ENCODE peak calls at places on chromosomes 13 and 19, in seven cellular contexts. V is A549, M is K562, F is SK-N-SH, B is GM12878, Z is H1, O is HCT116. H is an unnamed sample.

GRCh38 chr13:44052843-44053607 is 173.3 kb downstream of the LACC1 start:
- DNase-seq in B (no peak), V (no peak), M (no peak), Z (peak), O (no peak), F (no peak), H (no peak)

GRCh38 chr13:108005231-108005630 is 210.1 kb downstream of the LIG4 start:
- DNase-seq in Z (no peak), M (no peak), F (no peak), B (no peak), V (no peak), O (no peak), H (no peak)

GRCh38 chr13:102197193-102197592 is 204.7 kb downstream of the FGF14 start:
- DNase-seq in M (no peak), B (no peak), O (no peak), F (no peak), Z (no peak), V (no peak), H (peak)

GRCh38 chr13:54241719-54242118 is 1213.1 kb downstream of the OLFM4 start:
- DNase-seq in V (no peak), Z (no peak), F (no peak), O (no peak), B (no peak), M (no peak), H (no peak)

GRCh38 chr19:21023901-21024300 is 3.4 kb downstream of the ZNF430 start:
- DNase-seq in F (no peak), M (no peak), V (no peak), B (no peak), O (no peak), Z (no peak), H (no peak)

GRCh38 chr13:20616059-20616797 is 49.3 kb downstream of the IFT88 start:
- DNase-seq in Z (no peak), O (no peak), V (no peak), F (no peak), M (no peak), B (no peak), H (no peak)

GRCh38 chr19:33472696-33473624 is 48.6 kb downstream of the PEPD start:
- DNase-seq in V (no peak), B (no peak), F (no peak), M (no peak), O (no peak), Z (no peak), H (no peak)

GRCh38 chr13:79281335-79281734 is 124.7 kb downstream of the RBM26 start:
- DNase-seq in B (no peak), Z (peak), V (no peak), F (no peak), O (no peak), M (no peak), H (no peak)

GRCh38 chr19:57558525-57558924 is 1.1 kb downstream of the ZNF550 start:
- DNase-seq in V (no peak), M (peak), Z (no peak), F (peak), O (no peak), B (no peak), H (peak)

GRCh38 chr19:459724-460511 is 915 bp downstream of the SHC2 start:
- DNase-seq in O (no peak), B (no peak), V (peak), M (peak), Z (peak), F (peak), H (peak)

GRCh38 chr13:83780201-83780600 is 102.1 kb downstream of the SLITRK1 start:
- DNase-seq in F (peak), Z (no peak), V (no peak), M (peak), B (no peak), O (peak), H (peak)

GRCh38 chr13:35855531-35856019 is 275.6 kb downstream of the DCLK1 start:
- DNase-seq in B (no peak), M (no peak), V (peak), O (peak), Z (peak), F (no peak), H (no peak)

GRCh38 chr19:38412961-38413360 is 10.1 kb downstream of the FAM98C start:
- DNase-seq in V (no peak), F (no peak), O (no peak), B (no peak), Z (no peak), M (peak), H (no peak)

GRCh38 chr13:98875146-98875729 is 102.6 kb downstream of the DOCK9 start:
- DNase-seq in B (no peak), M (no peak), Z (no peak), O (no peak), F (no peak), V (no peak), H (no peak)

GRCh38 chr19:17332677-17333581 is 1.7 kb downstream of the ANO8 start:
- DNase-seq in Z (peak), B (peak), F (peak), M (peak), V (peak), O (peak), H (peak)

GRCh38 chr19:42552086-42553065 is 24.1 kb upstream of the CEACAM1 start:
- DNase-seq in O (no peak), M (no peak), F (no peak), Z (no peak), B (no peak), V (no peak), H (no peak)

GRCh38 chr19:42554046-42554575 is 25.8 kb upstream of the CEACAM1 start:
- DNase-seq in M (no peak), V (no peak), F (no peak), O (no peak), Z (no peak), B (no peak), H (no peak)

GRCh38 chr19:42555317-42555716 is 27.0 kb upstream of the CEACAM1 start:
- DNase-seq in O (no peak), B (no peak), F (no peak), M (no peak), V (no peak), Z (no peak), H (peak)

GRCh38 chr19:42555801-42556200 is 27.5 kb upstream of the CEACAM1 start:
- DNase-seq in Z (no peak), B (no peak), M (no peak), V (no peak), F (no peak), O (no peak), H (peak)

GRCh38 chr19:42553292-42554045 is 25.2 kb upstream of the CEACAM1 start:
- DNase-seq in Z (no peak), M (no peak), O (no peak), B (no peak), V (no peak), F (no peak), H (peak)
- TF ChIP-seq MAX in Z (no peak), M (no peak), O (no peak), B (no peak), V (no peak), F (no peak), H (no peak)

GRCh38 chr13:30676672-30677071 is 58.7 kb upstream of the ALOX5AP start:
- DNase-seq in B (no peak), Z (no peak), F (no peak), V (no peak), O (no peak), M (peak), H (peak)

GRCh38 chr13:30685320-30685859 is 50.0 kb upstream of the ALOX5AP start:
- DNase-seq in F (no peak), B (no peak), M (no peak), V (no peak), Z (no peak), O (no peak), H (no peak)

GRCh38 chr13:30673669-30674521 is 56.2 kb downstream of the USPL1 start:
- DNase-seq in V (peak), M (peak), B (peak), Z (peak), F (peak), O (peak), H (peak)

GRCh38 chr13:30681489-30682242 is 53.7 kb upstream of the ALOX5AP start:
- DNase-seq in V (no peak), F (peak), O (no peak), M (no peak), B (no peak), Z (no peak), H (peak)

DNA sequence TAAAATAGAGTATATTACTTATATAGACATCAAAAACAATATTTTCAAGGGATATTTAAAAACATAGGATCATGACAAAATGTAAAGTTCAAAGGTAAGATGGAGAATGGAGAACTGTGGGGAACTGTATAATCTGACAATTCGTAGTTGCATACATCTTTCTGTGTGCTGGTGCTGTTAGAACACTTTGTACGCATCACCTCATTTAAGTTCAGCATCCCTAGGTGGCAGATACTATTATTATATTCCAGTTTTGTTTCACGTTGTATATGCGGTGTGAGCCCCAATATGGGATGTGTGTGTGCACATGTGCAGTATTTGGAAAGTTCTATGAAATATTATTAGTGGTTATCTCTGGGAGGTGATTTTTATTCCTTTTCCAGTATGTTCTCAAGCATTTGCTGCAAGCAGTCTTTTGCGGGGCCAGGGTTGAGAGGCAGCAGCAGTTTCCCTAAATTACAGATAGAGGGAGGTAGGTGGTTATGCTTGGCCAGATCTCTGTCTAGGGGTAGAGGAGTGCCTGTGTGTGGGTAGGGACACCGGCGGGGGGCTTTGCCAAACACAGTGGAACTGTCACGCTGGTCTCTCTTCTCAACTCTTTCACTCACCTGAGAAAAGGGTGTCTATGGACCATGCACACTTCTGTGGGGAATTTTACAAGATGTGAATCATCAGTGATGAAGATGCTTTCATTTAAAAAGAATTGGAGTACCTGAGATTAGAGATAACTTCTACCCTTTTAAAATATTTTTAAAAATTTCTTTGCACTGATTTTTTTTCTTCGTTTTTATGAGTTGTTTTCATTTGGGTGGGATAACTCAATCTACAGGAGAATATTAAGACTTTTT is 55.6 kb upstream of the ALOX5AP start:
- DNase-seq in M (no peak), O (no peak), F (peak), V (peak), B (no peak), Z (no peak), H (peak)
- TF ChIP-seq CTCF in M (peak), O (peak), F (peak), V (peak), B (peak), Z (peak), H (peak)

GRCh38 chr19:4327252-4327876 is 11.3 kb downstream of the STAP2 start:
- DNase-seq in V (no peak), B (no peak), O (no peak), M (peak), Z (peak), F (peak), H (peak)
- H3K4me3 ChIP-seq in V (no peak), B (no peak), O (no peak), M (peak), Z (peak), F (peak), H (no peak)

DNA sequence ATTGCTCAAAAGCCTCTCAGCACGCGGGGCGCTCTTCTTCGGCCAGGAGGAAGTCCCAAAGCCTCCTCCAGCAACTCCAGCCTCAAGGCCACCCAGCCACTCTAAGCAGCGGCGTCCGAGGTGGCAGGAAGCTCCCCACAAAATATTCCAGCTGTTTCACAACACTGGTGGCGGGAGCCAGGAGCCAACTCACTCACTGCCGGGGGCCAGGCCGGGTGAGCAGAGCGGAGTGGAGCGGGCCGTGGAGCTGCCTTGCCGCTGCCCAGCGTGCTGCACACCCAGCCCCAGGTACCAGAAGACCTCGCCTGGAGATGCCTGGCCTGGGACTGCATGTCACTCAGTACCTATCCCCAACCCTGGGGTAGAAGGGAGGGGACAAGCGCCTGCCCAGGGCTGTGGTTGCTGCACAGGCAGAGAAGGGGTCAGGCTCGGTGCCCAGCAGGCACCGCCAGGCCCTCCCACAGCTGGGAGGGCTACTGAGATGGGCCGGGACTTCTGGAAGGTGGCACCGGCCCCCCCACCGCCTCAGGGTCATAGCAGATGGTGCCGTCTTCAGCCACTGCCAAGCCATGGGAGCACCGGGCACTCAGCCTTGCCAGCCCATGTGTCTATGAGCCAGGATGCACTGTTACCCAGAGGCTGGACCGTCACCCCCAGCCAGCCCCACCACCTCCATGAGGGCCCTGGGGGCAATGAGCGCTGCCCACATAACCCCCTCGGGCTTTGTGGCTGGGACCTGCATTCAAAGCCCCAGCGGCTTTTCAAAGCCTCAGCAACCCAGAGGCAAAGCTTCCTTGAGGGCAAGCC is 59.2 kb downstream of the MLLT1 start:
- DNase-seq in V (no peak), B (no peak), Z (no peak), O (no peak), F (no peak), M (no peak), H (no peak)
- TF ChIP-seq MAX in V (no peak), B (no peak), Z (no peak), O (no peak), F (no peak), M (no peak), H (no peak)

GRCh38 chr19:13883665-13884064 is 6.7 kb downstream of the NANOS3 start:
- DNase-seq in B (no peak), M (no peak), O (no peak), Z (no peak), F (peak), V (no peak), H (no peak)
- TF ChIP-seq CTCF in B (no peak), M (no peak), O (peak), Z (peak), F (peak), V (no peak), H (no peak)